ENCODE peak calls at places on chromosomes 7 and 10, in five cellular contexts. H is endodermal cell, T is colonic mucosa, B is pancreas, S is choroid plexus epithelial cell. U is an unnamed sample.

GRCh38 chr7:87339373-87339897 is 6.0 kb upstream of the CROT start:
- DNase-seq in H (no peak), T (no peak), B (no peak), S (peak; percentile 83), U (no peak)

GRCh38 chr7:45579386-45579785 is 5.2 kb downstream of the ADCY1 start:
- DNase-seq in H (no peak), T (no peak), B (no peak), S (no peak), U (no peak)

GRCh38 chr7:98872328-98872924 is 2.6 kb upstream of the TMEM130 start:
- DNase-seq in H (peak; percentile 64), T (no peak), B (peak; percentile 4), S (peak; percentile 30), U (no peak)

GRCh38 chr7:130942211-130942964 is 208.4 kb upstream of the KLF14 start:
- DNase-seq in H (no peak), T (peak; percentile 62), B (no peak), S (peak; percentile 95), U (no peak)

GRCh38 chr10:51895209-51895608 is 195.8 kb upstream of the CSTF2T start:
- DNase-seq in H (no peak), T (no peak), B (no peak), S (peak; percentile 71), U (no peak)

GRCh38 chr10:81865581-81865980 is 9.4 kb upstream of the NRG3 start:
- DNase-seq in H (peak; percentile 47), T (no peak), B (no peak), S (peak; percentile 62), U (no peak)

GRCh38 chr7:30285067-30285530 is 702 bp downstream of the ZNRF2 start:
- DNase-seq in H (peak; percentile 71), T (no peak), B (peak; percentile 80), S (peak; percentile 30), U (no peak)

GRCh38 chr7:20220824-20221547 is 3.8 kb upstream of the MACC1 start:
- DNase-seq in H (no peak), T (no peak), B (no peak), S (peak; percentile 94), U (peak; percentile 69)

GRCh38 chr7:50400114-50400513 is 50.0 kb downstream of the FIGNL1 start:
- DNase-seq in H (no peak), T (no peak), B (no peak), S (no peak), U (no peak)

GRCh38 chr10:94279835-94280709 is 82.7 kb downstream of the NOC3L start:
- DNase-seq in H (peak; percentile 90), T (peak; percentile 27), B (peak; percentile 84), S (peak; percentile 81), U (peak; percentile 70)

GRCh38 chr7:149196151-149196704 is 882 bp downstream of the ZNF282 start:
- DNase-seq in H (peak; percentile 69), T (peak; percentile 25), B (no peak), S (no peak), U (peak; percentile 47)

GRCh38 chr7:152367170-152367569 is 68.6 kb downstream of the KMT2C start:
- DNase-seq in H (no peak), T (no peak), B (no peak), S (no peak), U (no peak)

GRCh38 chr7:157006205-157006747 is 4.2 kb downstream of the MNX1 start:
- DNase-seq in H (peak; percentile 78), T (peak; percentile 72), B (no peak), S (no peak), U (no peak)

GRCh38 chr7:122970740-122971725 is 24.5 kb downstream of the TAS2R16 start:
- DNase-seq in H (no peak), T (no peak), B (no peak), S (no peak), U (no peak)

GRCh38 chr10:109701583-109702215 is 221.6 kb downstream of the XPNPEP1 start:
- DNase-seq in H (no peak), T (peak; percentile 67), B (no peak), S (no peak), U (no peak)

GRCh38 chr10:33126118-33126517 is 168.1 kb upstream of the ITGB1 start:
- DNase-seq in H (no peak), T (no peak), B (no peak), S (peak; percentile 64), U (peak; percentile 47)

GRCh38 chr7:141737118-141737835 is 881 bp upstream of the SSBP1 start:
- DNase-seq in H (no peak), T (peak; percentile 41), B (no peak), S (peak; percentile 42), U (no peak)

GRCh38 chr10:127834221-127834620 is 58.5 kb downstream of the CLRN3 start:
- DNase-seq in H (peak; percentile 28), T (no peak), B (no peak), S (no peak), U (no peak)

GRCh38 chr7:31373337-31374289 is 33.1 kb upstream of the NEUROD6 start:
- DNase-seq in H (peak; percentile 93), T (peak; percentile 58), B (no peak), S (peak; percentile 24), U (peak; percentile 64)

GRCh38 chr7:45625067-45625466 is 50.9 kb downstream of the ADCY1 start:
- DNase-seq in H (no peak), T (no peak), B (no peak), S (no peak), U (no peak)

GRCh38 chr10:80443531-80443974 is 10.6 kb upstream of the TSPAN14 start:
- DNase-seq in H (peak; percentile 80), T (peak; percentile 32), B (no peak), S (peak; percentile 50), U (peak; percentile 82)

GRCh38 chr7:105791926-105792325 is 84.5 kb downstream of the ATXN7L1 start:
- DNase-seq in H (no peak), T (no peak), B (no peak), S (no peak), U (no peak)

GRCh38 chr10:60377955-60378354 is 11.7 kb downstream of the ANK3 start:
- DNase-seq in H (no peak), T (no peak), B (no peak), S (peak; percentile 37), U (no peak)

GRCh38 chr10:123896217-123896927 is 4.8 kb upstream of the CPXM2 start:
- DNase-seq in H (no peak), T (no peak), B (no peak), S (no peak), U (no peak)

GRCh38 chr7:50349963-50350944 is 45.7 kb downstream of the IKZF1 start:
- DNase-seq in H (peak; percentile 13), T (no peak), B (no peak), S (no peak), U (no peak)

GRCh38 chr7:142089035-142089434 is 22.5 kb upstream of the MGAM2 start:
- DNase-seq in H (no peak), T (no peak), B (no peak), S (no peak), U (no peak)

GRCh38 chr7:31105256-31105950 is 53.3 kb downstream of the ADCYAP1R1 start:
- DNase-seq in H (peak; percentile 48), T (no peak), B (no peak), S (no peak), U (no peak)

GRCh38 chr7:18667466-18667865 is 171.9 kb downstream of the HDAC9 start:
- DNase-seq in H (no peak), T (no peak), B (no peak), S (peak; percentile 89), U (peak; percentile 12)

GRCh38 chr7:5528815-5529442 is 105.3 kb upstream of the TNRC18 start:
- DNase-seq in H (no peak), T (no peak), B (no peak), S (peak; percentile 54), U (no peak)

GRCh38 chr7:5528071-5528814 is 104.6 kb upstream of the TNRC18 start:
- DNase-seq in H (no peak), T (peak; percentile 52), B (peak; percentile 66), S (peak; percentile 53), U (no peak)

GRCh38 chr7:5523052-5523711 is 99.5 kb upstream of the TNRC18 start:
- DNase-seq in H (peak; percentile 86), T (no peak), B (no peak), S (peak; percentile 52), U (peak; percentile 65)

GRCh38 chr7:5525271-5526189 is 101.9 kb upstream of the TNRC18 start:
- DNase-seq in H (peak; percentile 82), T (peak; percentile 29), B (no peak), S (peak; percentile 60), U (peak; percentile 47)

GRCh38 chr7:5526190-5527037 is 102.8 kb upstream of the TNRC18 start:
- DNase-seq in H (peak; percentile 85), T (peak; percentile 57), B (no peak), S (peak; percentile 53), U (no peak)
- H3K4me3 ChIP-seq in H (peak overlapping the region; percentile 94), T (no peak overlapping the region), B (no peak overlapping the region), S (peak overlapping the region; percentile 91), U (no peak overlapping the region)

DNA sequence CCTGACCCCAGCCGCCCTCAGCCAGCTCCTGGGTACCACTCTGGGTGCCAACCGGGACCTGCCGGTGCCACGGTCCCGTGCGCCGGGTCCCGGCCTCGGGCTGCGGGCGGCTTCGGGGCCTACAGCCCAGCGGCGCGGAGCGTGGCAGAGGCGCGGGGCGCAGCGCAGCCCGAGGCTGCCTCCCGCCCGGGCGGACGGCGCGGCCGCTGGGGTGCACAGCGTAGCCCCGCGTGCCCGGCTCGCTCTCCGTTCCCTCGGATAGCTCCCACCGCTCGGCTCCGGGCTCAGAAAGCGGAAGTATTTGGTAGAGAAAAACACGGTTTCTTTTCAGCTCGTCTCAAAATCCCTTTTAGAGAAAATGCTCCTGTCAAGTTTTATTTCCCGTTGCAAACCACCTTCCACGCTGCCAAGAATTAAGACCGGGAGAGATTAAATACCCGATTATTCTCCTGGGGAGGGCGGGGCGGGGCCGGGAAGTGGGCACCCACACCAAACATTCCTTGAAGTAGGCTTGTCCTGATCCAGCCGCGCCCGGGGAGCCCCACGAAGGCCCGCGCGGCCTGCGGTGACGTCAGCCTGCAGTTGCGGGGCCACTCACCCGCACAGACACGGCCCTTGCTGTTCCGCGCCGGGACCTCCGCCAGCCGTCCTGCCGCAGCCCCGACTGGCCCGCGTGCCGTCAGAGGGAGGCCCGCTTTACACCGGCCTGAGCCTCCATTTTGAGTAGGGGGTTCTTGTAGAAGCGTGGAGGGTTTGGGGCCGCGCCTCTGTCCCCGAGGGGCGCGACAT is 7.2 kb downstream of the HOXA13 start:
- DNase-seq in H (peak; percentile 61), T (peak; percentile 55), B (peak; percentile 67), S (no peak), U (no peak)
- H3K4me3 ChIP-seq in H (no peak overlapping the region), T (peak overlapping the region; percentile 39), B (peak overlapping the region; percentile 20), S (peak overlapping the region; percentile 17), U (no peak overlapping the region)

GRCh38 chr10:88913157-88913556 is 33.1 kb downstream of the STAMBPL1 start:
- DNase-seq in H (no peak), T (no peak), B (no peak), S (no peak), U (no peak)
- H3K4me3 ChIP-seq in H (no peak overlapping the region), T (no peak overlapping the region), B (no peak overlapping the region), S (no peak overlapping the region), U (no peak overlapping the region)

DNA sequence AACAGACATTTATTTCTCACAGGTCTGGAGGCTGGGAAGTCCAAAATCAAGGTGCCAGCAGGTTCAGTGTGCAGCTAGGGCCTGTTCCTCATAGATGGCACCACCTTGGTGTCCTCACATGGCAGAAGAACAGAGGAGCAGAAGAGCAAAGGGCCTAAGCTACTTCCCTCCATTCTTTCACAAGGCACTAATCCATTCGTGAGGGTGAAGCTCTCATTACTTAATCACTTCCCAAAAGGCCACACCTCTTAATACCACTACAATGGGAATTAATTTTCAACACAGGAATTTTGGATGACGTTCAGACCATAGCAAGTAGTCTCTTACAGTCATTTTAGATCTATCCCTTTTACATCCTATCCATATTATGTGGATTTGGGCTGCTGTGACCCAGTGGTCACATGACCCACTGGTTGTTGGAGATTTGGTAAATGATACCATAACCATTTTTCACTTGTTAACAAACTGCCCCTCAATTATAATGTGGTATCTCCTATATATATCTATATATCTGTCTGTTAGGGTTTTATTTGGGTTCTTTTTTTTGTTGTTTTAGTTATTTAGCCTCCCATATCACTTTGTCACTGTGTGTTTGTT is 63.4 kb downstream of the BBS9 start:
- DNase-seq in H (no peak), T (no peak), B (no peak), S (no peak), U (no peak)
- H3K4me3 ChIP-seq in H (no peak overlapping the region), T (no peak overlapping the region), B (no peak overlapping the region), S (no peak overlapping the region), U (no peak overlapping the region)

U was measured in SJCRH30.